ENCODE peak calls at places on chromosomes 2 and 18, in four cellular contexts. One of them, this sample, is unnamed.

GRCh38 chr2:42124051-42124813 is 44.9 kb upstream of the EML4 start:
- DNase-seq in endothelial cell of umbilical vein: no peak
- DNase-seq in fibroblast of mammary gland: no peak
- DNase-seq in upper lobe of right lung: no peak
- DNase-seq in this sample: no peak

GRCh38 chr2:165868211-165868610 is 74.2 kb upstream of the GALNT3 start:
- DNase-seq in endothelial cell of umbilical vein: peak
- DNase-seq in fibroblast of mammary gland: peak
- DNase-seq in upper lobe of right lung: no peak
- DNase-seq in this sample: no peak

GRCh38 chr18:28422577-28422976 is 245.6 kb upstream of the CDH2 start:
- DNase-seq in endothelial cell of umbilical vein: no peak
- DNase-seq in fibroblast of mammary gland: no peak
- DNase-seq in upper lobe of right lung: no peak
- DNase-seq in this sample: no peak

GRCh38 chr2:105398522-105399206 is at the start of gene FHL2:
- DNase-seq in endothelial cell of umbilical vein: peak
- DNase-seq in fibroblast of mammary gland: peak
- DNase-seq in upper lobe of right lung: peak
- DNase-seq in this sample: peak

GRCh38 chr2:108288534-108289106 is at the start of gene SULT1C2:
- DNase-seq in endothelial cell of umbilical vein: no peak
- DNase-seq in fibroblast of mammary gland: peak
- DNase-seq in upper lobe of right lung: no peak
- DNase-seq in this sample: peak

GRCh38 chr2:119487434-119488244 is 36.6 kb downstream of the SCTR start:
- DNase-seq in endothelial cell of umbilical vein: no peak
- DNase-seq in fibroblast of mammary gland: no peak
- DNase-seq in upper lobe of right lung: peak
- DNase-seq in this sample: peak

GRCh38 chr2:102618452-102619413 is 620 bp upstream of the SLC9A2 start:
- DNase-seq in endothelial cell of umbilical vein: peak
- DNase-seq in fibroblast of mammary gland: no peak
- DNase-seq in upper lobe of right lung: peak
- DNase-seq in this sample: peak

GRCh38 chr2:182447843-182448242 is 21.0 kb upstream of the PDE1A start:
- DNase-seq in endothelial cell of umbilical vein: no peak
- DNase-seq in fibroblast of mammary gland: peak
- DNase-seq in upper lobe of right lung: no peak
- DNase-seq in this sample: no peak

GRCh38 chr2:19026156-19026660 is 332.2 kb downstream of the OSR1 start:
- DNase-seq in endothelial cell of umbilical vein: no peak
- DNase-seq in fibroblast of mammary gland: peak
- DNase-seq in upper lobe of right lung: no peak
- DNase-seq in this sample: no peak

GRCh38 chr2:206981089-206981674 is 41.9 kb downstream of the CPO start:
- DNase-seq in endothelial cell of umbilical vein: no peak
- DNase-seq in fibroblast of mammary gland: no peak
- DNase-seq in upper lobe of right lung: no peak
- DNase-seq in this sample: no peak

GRCh38 chr18:58303363-58303762 is 259.3 kb downstream of the NEDD4L start:
- DNase-seq in endothelial cell of umbilical vein: no peak
- DNase-seq in fibroblast of mammary gland: no peak
- DNase-seq in upper lobe of right lung: no peak
- DNase-seq in this sample: no peak

GRCh38 chr2:238761802-238762373 is 86.0 kb upstream of the TWIST2 start:
- DNase-seq in endothelial cell of umbilical vein: no peak
- DNase-seq in fibroblast of mammary gland: peak
- DNase-seq in upper lobe of right lung: no peak
- DNase-seq in this sample: no peak

GRCh38 chr18:35511833-35512232 is 14.1 kb upstream of the INO80C start:
- DNase-seq in endothelial cell of umbilical vein: no peak
- DNase-seq in fibroblast of mammary gland: no peak
- DNase-seq in upper lobe of right lung: no peak
- DNase-seq in this sample: no peak
- TF ChIP-seq CTCF in endothelial cell of umbilical vein: no peak
- TF ChIP-seq CTCF in fibroblast of mammary gland: no peak
- TF ChIP-seq CTCF in upper lobe of right lung: no peak
- TF ChIP-seq CTCF in this sample: peak

DNA sequence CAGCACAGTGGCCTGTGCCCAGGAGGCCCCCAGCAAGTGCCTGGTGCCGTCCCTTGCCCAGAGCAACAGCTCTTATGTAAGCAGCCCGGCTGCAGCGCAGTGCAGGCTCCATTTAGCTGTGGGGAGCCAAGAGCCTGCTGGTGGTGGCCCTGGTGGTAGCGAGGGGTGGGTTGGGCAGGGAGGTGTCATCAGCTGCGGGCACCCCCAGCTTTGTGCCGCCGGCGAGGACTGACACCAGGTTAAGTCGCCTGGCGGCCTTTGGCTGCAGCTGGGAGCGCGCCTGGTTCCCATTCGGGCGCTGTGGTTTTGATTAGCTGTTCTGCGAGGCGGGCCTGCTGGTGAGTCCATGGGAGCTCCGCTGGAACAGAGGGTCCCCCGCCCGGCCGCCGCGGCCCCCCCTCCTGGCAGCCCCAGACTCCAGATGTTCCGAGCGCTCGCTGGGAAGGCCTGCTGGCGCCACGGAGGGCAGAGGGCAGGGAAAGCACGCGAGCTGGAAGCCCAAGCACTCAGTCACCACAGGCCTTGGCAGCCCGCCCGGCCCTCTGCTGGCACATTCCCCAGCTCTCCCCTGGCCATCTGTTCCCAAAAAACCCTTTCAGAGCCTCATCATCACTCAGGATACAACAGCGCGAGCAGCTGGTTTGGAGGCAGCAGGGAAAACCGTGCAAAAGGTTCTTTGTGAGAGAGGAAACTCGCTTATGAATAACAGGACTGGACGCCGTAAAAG is 18.4 kb downstream of the ATOH8 start:
- DNase-seq in endothelial cell of umbilical vein: peak
- DNase-seq in fibroblast of mammary gland: peak
- DNase-seq in upper lobe of right lung: peak
- DNase-seq in this sample: peak
- H3K4me3 ChIP-seq in endothelial cell of umbilical vein: no peak
- H3K4me3 ChIP-seq in fibroblast of mammary gland: no peak
- H3K4me3 ChIP-seq in upper lobe of right lung: no peak
- H3K4me3 ChIP-seq in this sample: no peak

GRCh38 chr18:51621103-51621969 is 423.9 kb upstream of the MEX3C start:
- DNase-seq in endothelial cell of umbilical vein: peak
- DNase-seq in fibroblast of mammary gland: peak
- DNase-seq in upper lobe of right lung: peak
- DNase-seq in this sample: no peak
- TF ChIP-seq CTCF in endothelial cell of umbilical vein: peak
- TF ChIP-seq CTCF in fibroblast of mammary gland: peak
- TF ChIP-seq CTCF in upper lobe of right lung: peak
- TF ChIP-seq CTCF in this sample: peak

GRCh38 chr2:25375989-25376545 is 34.3 kb upstream of the DNMT3A start:
- DNase-seq in endothelial cell of umbilical vein: no peak
- DNase-seq in fibroblast of mammary gland: no peak
- DNase-seq in upper lobe of right lung: no peak
- DNase-seq in this sample: peak

GRCh38 chr2:25375371-25375988 is 33.8 kb upstream of the DNMT3A start:
- DNase-seq in endothelial cell of umbilical vein: no peak
- DNase-seq in fibroblast of mammary gland: no peak
- DNase-seq in upper lobe of right lung: peak
- DNase-seq in this sample: no peak

GRCh38 chr2:25377822-25378421 is 36.2 kb upstream of the DNMT3A start:
- DNase-seq in endothelial cell of umbilical vein: no peak
- DNase-seq in fibroblast of mammary gland: no peak
- DNase-seq in upper lobe of right lung: peak
- DNase-seq in this sample: peak

GRCh38 chr2:25378731-25379490 is 37.2 kb upstream of the DNMT3A start:
- DNase-seq in endothelial cell of umbilical vein: no peak
- DNase-seq in fibroblast of mammary gland: no peak
- DNase-seq in upper lobe of right lung: peak
- DNase-seq in this sample: peak

GRCh38 chr2:25376750-25377621 is 35.3 kb upstream of the DNMT3A start:
- DNase-seq in endothelial cell of umbilical vein: peak
- DNase-seq in fibroblast of mammary gland: peak
- DNase-seq in upper lobe of right lung: peak
- DNase-seq in this sample: peak
- H3K4me3 ChIP-seq in endothelial cell of umbilical vein: no peak
- H3K4me3 ChIP-seq in fibroblast of mammary gland: peak
- H3K4me3 ChIP-seq in upper lobe of right lung: peak
- H3K4me3 ChIP-seq in this sample: peak

GRCh38 chr2:70697603-70698383 is 70.2 kb downstream of the ADD2 start:
- DNase-seq in endothelial cell of umbilical vein: no peak
- DNase-seq in fibroblast of mammary gland: no peak
- DNase-seq in upper lobe of right lung: no peak
- DNase-seq in this sample: no peak
- TF ChIP-seq CTCF in endothelial cell of umbilical vein: no peak
- TF ChIP-seq CTCF in fibroblast of mammary gland: no peak
- TF ChIP-seq CTCF in upper lobe of right lung: no peak
- TF ChIP-seq CTCF in this sample: no peak

GRCh38 chr2:162964513-162964912 is 125.9 kb upstream of the KCNH7 start:
- DNase-seq in endothelial cell of umbilical vein: no peak
- DNase-seq in fibroblast of mammary gland: no peak
- DNase-seq in upper lobe of right lung: no peak
- DNase-seq in this sample: no peak
- H3K4me3 ChIP-seq in endothelial cell of umbilical vein: no peak
- H3K4me3 ChIP-seq in fibroblast of mammary gland: no peak
- H3K4me3 ChIP-seq in upper lobe of right lung: no peak
- H3K4me3 ChIP-seq in this sample: no peak